ENCODE peak calls at places on chromosomes 13 and 19, in five cellular contexts. H, L, S, V and E are unnamed samples.

GRCh38 chr13:87669379-87669978 is 1.7 kb upstream of the SLITRK5 start:
- DNase-seq in H (peak; percentile 44), S (peak; percentile 71), L (no peak), V (no peak), E (peak; percentile 22)

GRCh38 chr19:4089400-4089908 is 22.8 kb upstream of the ZBTB7A start:
- DNase-seq in L (no peak), H (no peak), V (peak; percentile 17), S (peak; percentile 84), E (no peak)

GRCh38 chr13:30346789-30347167 is 39.4 kb upstream of the KATNAL1 start:
- DNase-seq in L (no peak), H (no peak), V (no peak), S (no peak), E (no peak)

GRCh38 chr19:55460670-55461258 is 678 bp downstream of the ISOC2 start:
- DNase-seq in S (no peak), L (peak; percentile 96), H (no peak), V (peak; percentile 43), E (peak; percentile 83)

GRCh38 chr19:10815969-10816635 is 19.9 kb downstream of the TMED1 start:
- DNase-seq in V (no peak), L (peak; percentile 81), H (no peak), S (no peak), E (peak; percentile 11)

GRCh38 chr13:103788061-103788652 is 721.9 kb upstream of the SLC10A2 start:
- DNase-seq in L (no peak), H (no peak), V (no peak), S (no peak), E (no peak)

GRCh38 chr19:35585844-35586243 is at the start of gene PMIS2:
- DNase-seq in H (no peak), V (no peak), S (no peak), L (peak; percentile 29), E (no peak)

GRCh38 chr19:39817888-39818561 is 15.9 kb downstream of the DYRK1B start:
- DNase-seq in V (no peak), S (no peak), L (no peak), H (no peak), E (no peak)

GRCh38 chr13:103140001-103140671 is 73.9 kb upstream of the SLC10A2 start:
- DNase-seq in H (no peak), L (no peak), V (peak; percentile 1), S (peak; percentile 5), E (peak; percentile 9)

GRCh38 chr13:41222259-41222852 is 28.0 kb upstream of the KBTBD7 start:
- DNase-seq in S (peak; percentile 48), L (peak; percentile 57), V (peak; percentile 7), H (peak; percentile 22), E (peak; percentile 59)

GRCh38 chr19:6091771-6092291 is 18.5 kb downstream of the RFX2 start:
- DNase-seq in L (peak; percentile 24), S (no peak), H (no peak), V (no peak), E (no peak)

GRCh38 chr13:44578064-44578394 is 1.9 kb upstream of the TSC22D1 start:
- DNase-seq in H (no peak), V (peak; percentile 38), L (peak; percentile 72), S (no peak), E (peak; percentile 63)

GRCh38 chr13:20721454-20722357 is 18.2 kb downstream of the IL17D start:
- DNase-seq in V (no peak), L (peak; percentile 44), H (peak; percentile 24), S (no peak), E (no peak)

GRCh38 chr19:13881231-13881691 is 4.3 kb downstream of the NANOS3 start:
- DNase-seq in H (peak; percentile 39), S (no peak), V (no peak), L (peak; percentile 18), E (peak; percentile 89)

GRCh38 chr19:53212703-53213320 is 19.7 kb upstream of the ZNF665 start:
- DNase-seq in S (no peak), L (no peak), H (no peak), V (no peak), E (no peak)

GRCh38 chr19:7981661-7982060 is 23.8 kb downstream of the ELAVL1 start:
- DNase-seq in V (no peak), L (no peak), S (no peak), H (no peak), E (no peak)

GRCh38 chr19:48206402-48207093 is 36.1 kb downstream of the ZSWIM9 start:
- DNase-seq in S (no peak), H (no peak), V (no peak), L (no peak), E (peak; percentile 15)

GRCh38 chr13:30045916-30046704 is 195.7 kb upstream of the UBL3 start:
- DNase-seq in V (no peak), L (peak; percentile 78), H (no peak), S (no peak), E (peak; percentile 33)

GRCh38 chr19:18961767-18962423 is 20.9 kb upstream of the HOMER3 start:
- DNase-seq in V (no peak), L (no peak), S (no peak), H (no peak), E (no peak)

GRCh38 chr19:7540761-7541480 is 5.4 kb downstream of the PNPLA6 start:
- DNase-seq in V (no peak), H (no peak), S (no peak), L (no peak), E (no peak)

GRCh38 chr13:50844181-50844875 is 836 bp upstream of the DLEU7 start:
- DNase-seq in L (no peak), H (no peak), V (no peak), S (no peak), E (peak; percentile 10)

GRCh38 chr13:46961719-46962118 is 64.9 kb upstream of the HTR2A start:
- DNase-seq in H (peak; percentile 65), L (peak; percentile 89), V (no peak), S (no peak), E (peak; percentile 85)

GRCh38 chr19:2244122-2244411 is 5.1 kb upstream of the AMH start:
- DNase-seq in H (no peak), S (no peak), L (no peak), V (no peak), E (no peak)

GRCh38 chr19:37505958-37506386 is 767 bp upstream of the ZNF793 start:
- DNase-seq in H (no peak), L (no peak), S (no peak), V (peak; percentile 44), E (no peak)

GRCh38 chr19:32097620-32098019 is 247.8 kb upstream of the ZNF507 start:
- DNase-seq in H (no peak), S (no peak), V (no peak), L (no peak), E (no peak)

GRCh38 chr19:9848761-9849160 is 13.6 kb downstream of the PIN1 start:
- DNase-seq in L (no peak), H (no peak), S (no peak), V (no peak), E (no peak)

GRCh38 chr13:31227063-31227462 is 27.3 kb downstream of the B3GLCT start:
- DNase-seq in L (peak; percentile 20), S (no peak), H (no peak), V (no peak), E (no peak)

GRCh38 chr19:34330116-34330515 is 34.9 kb upstream of the GPI start:
- DNase-seq in V (no peak), S (no peak), H (no peak), L (no peak), E (no peak)

GRCh38 chr13:36297259-36297599 is 385 bp downstream of the CCDC169 start:
- DNase-seq in S (no peak), V (no peak), L (peak; percentile 47), H (no peak), E (peak; percentile 54)

GRCh38 chr19:8042900-8043299 is 9.7 kb upstream of the CCL25 start:
- DNase-seq in H (no peak), S (no peak), V (no peak), L (no peak), E (no peak)

GRCh38 chr13:87889241-87889640 is 218.1 kb downstream of the SLITRK5 start:
- DNase-seq in H (no peak), S (no peak), L (no peak), V (no peak), E (no peak)

GRCh38 chr19:2034729-2035589 is 16.1 kb downstream of the MKNK2 start:
- DNase-seq in H (no peak), V (no peak), L (peak; percentile 64), S (no peak), E (no peak)

GRCh38 chr13:29359181-29359580 is 236.3 kb downstream of the SLC7A1 start:
- DNase-seq in H (no peak), S (no peak), V (no peak), L (no peak), E (peak; percentile 64)